ENCODE peak calls at places on chromosomes 11 and 22, in six cellular contexts. One of them, this sample, is unnamed.

GRCh38 chr22:30262917-30263741 is 3.5 kb downstream of the OSM start:
- DNase-seq in A549: no peak
- DNase-seq in ovary: peak; percentile 83
- DNase-seq in uterus: peak; percentile 74
- DNase-seq in tibial nerve: peak; percentile 83
- DNase-seq in body of pancreas: peak; percentile 73
- DNase-seq in this sample: no peak

GRCh38 chr11:108803781-108804180 is 138.9 kb downstream of the DDX10 start:
- DNase-seq in body of pancreas: no peak
- DNase-seq in uterus: no peak
- DNase-seq in ovary: no peak
- DNase-seq in A549: no peak
- DNase-seq in tibial nerve: no peak
- DNase-seq in this sample: no peak

GRCh38 chr22:48713266-48714205 is 1114.1 kb downstream of the BRD1 start:
- DNase-seq in uterus: no peak
- DNase-seq in ovary: no peak
- DNase-seq in A549: no peak
- DNase-seq in body of pancreas: no peak
- DNase-seq in tibial nerve: no peak
- DNase-seq in this sample: no peak

GRCh38 chr11:86193297-86194095 is 51.1 kb upstream of the EED start:
- DNase-seq in uterus: peak; percentile 71
- DNase-seq in tibial nerve: peak; percentile 79
- DNase-seq in ovary: peak; percentile 49
- DNase-seq in body of pancreas: peak; percentile 86
- DNase-seq in A549: peak; percentile 87
- DNase-seq in this sample: no peak

GRCh38 chr11:133927690-133928627 is 28.8 kb downstream of the IGSF9B start:
- DNase-seq in A549: peak; percentile 73
- DNase-seq in ovary: peak; percentile 65
- DNase-seq in uterus: peak; percentile 65
- DNase-seq in tibial nerve: peak; percentile 38
- DNase-seq in body of pancreas: peak; percentile 64
- DNase-seq in this sample: no peak

GRCh38 chr11:114621072-114621471 is 25.5 kb upstream of the NXPE4 start:
- DNase-seq in uterus: no peak
- DNase-seq in ovary: no peak
- DNase-seq in body of pancreas: no peak
- DNase-seq in tibial nerve: no peak
- DNase-seq in A549: no peak
- DNase-seq in this sample: no peak

GRCh38 chr11:43738600-43739409 is 58.3 kb downstream of the HSD17B12 start:
- DNase-seq in ovary: no peak
- DNase-seq in uterus: peak; percentile 11
- DNase-seq in tibial nerve: no peak
- DNase-seq in A549: no peak
- DNase-seq in body of pancreas: peak; percentile 33
- DNase-seq in this sample: no peak

GRCh38 chr11:87125257-87125656 is 87.5 kb downstream of the TMEM135 start:
- DNase-seq in uterus: no peak
- DNase-seq in tibial nerve: no peak
- DNase-seq in A549: no peak
- DNase-seq in body of pancreas: no peak
- DNase-seq in ovary: no peak
- DNase-seq in this sample: no peak

GRCh38 chr11:70608568-70609314 is 210.4 kb downstream of the CTTN start:
- DNase-seq in ovary: no peak
- DNase-seq in A549: no peak
- DNase-seq in body of pancreas: no peak
- DNase-seq in tibial nerve: peak; percentile 23
- DNase-seq in uterus: no peak
- DNase-seq in this sample: no peak

GRCh38 chr11:127074151-127074761 is 73.7 kb upstream of the KIRREL3 start:
- DNase-seq in body of pancreas: peak; percentile 60
- DNase-seq in ovary: no peak
- DNase-seq in A549: peak; percentile 45
- DNase-seq in uterus: no peak
- DNase-seq in tibial nerve: no peak
- DNase-seq in this sample: peak; percentile 65

GRCh38 chr22:50505776-50506610 is 1.5 kb downstream of the LMF2 start:
- DNase-seq in A549: no peak
- DNase-seq in tibial nerve: no peak
- DNase-seq in body of pancreas: peak; percentile 85
- DNase-seq in ovary: peak; percentile 58
- DNase-seq in uterus: no peak
- DNase-seq in this sample: peak; percentile 87

GRCh38 chr22:43946391-43946680 is 8.9 kb upstream of the SAMM50 start:
- DNase-seq in body of pancreas: no peak
- DNase-seq in tibial nerve: no peak
- DNase-seq in A549: peak; percentile 28
- DNase-seq in ovary: no peak
- DNase-seq in uterus: no peak
- DNase-seq in this sample: no peak

GRCh38 chr11:95373241-95373640 is 142.2 kb upstream of the SESN3 start:
- DNase-seq in A549: no peak
- DNase-seq in ovary: no peak
- DNase-seq in body of pancreas: no peak
- DNase-seq in tibial nerve: no peak
- DNase-seq in uterus: no peak
- DNase-seq in this sample: no peak

DNA sequence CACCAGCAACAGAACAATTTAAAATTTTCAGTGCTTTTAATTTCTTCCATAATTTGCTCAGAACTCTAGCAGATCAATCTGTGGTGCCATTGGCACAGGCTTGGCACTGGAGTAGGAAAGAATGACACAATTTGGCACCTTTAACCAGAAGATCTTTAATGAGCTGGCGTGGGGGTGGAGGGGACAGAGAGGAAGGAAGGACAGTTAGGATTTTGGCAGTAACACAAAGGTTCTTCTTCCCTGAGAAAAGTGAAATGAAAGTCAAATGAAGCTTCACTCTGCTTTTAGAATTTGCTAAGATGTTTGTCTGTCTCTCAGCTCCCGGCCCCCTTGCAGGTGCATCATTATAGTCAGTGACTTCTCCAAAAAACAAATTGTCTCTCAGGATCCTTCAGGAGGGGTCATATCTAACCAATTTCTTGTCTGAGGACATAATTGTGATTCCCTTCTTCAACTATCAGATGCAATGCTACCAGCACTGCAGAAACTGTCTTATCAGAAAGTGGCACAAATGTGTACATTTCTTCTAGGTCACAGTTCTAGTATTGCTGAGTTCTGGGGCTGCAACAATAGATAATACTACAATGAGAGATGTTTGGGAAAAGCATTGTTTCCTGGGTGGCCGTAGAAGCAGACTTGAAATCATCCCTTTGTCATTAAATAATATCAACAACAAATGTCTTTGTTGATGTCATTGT is 66.8 kb downstream of the CSTPP1 start:
- DNase-seq in tibial nerve: peak; percentile 9
- DNase-seq in ovary: no peak
- DNase-seq in A549: no peak
- DNase-seq in uterus: no peak
- DNase-seq in body of pancreas: peak; percentile 61
- DNase-seq in this sample: no peak
- H3K27ac ChIP-seq in tibial nerve: no peak overlapping the region
- H3K27ac ChIP-seq in ovary: no peak overlapping the region
- H3K27ac ChIP-seq in A549: no peak overlapping the region
- H3K27ac ChIP-seq in uterus: peak overlapping the region; percentile 41
- H3K27ac ChIP-seq in body of pancreas: no peak overlapping the region
- H3K27ac ChIP-seq in this sample: no peak overlapping the region

DNA sequence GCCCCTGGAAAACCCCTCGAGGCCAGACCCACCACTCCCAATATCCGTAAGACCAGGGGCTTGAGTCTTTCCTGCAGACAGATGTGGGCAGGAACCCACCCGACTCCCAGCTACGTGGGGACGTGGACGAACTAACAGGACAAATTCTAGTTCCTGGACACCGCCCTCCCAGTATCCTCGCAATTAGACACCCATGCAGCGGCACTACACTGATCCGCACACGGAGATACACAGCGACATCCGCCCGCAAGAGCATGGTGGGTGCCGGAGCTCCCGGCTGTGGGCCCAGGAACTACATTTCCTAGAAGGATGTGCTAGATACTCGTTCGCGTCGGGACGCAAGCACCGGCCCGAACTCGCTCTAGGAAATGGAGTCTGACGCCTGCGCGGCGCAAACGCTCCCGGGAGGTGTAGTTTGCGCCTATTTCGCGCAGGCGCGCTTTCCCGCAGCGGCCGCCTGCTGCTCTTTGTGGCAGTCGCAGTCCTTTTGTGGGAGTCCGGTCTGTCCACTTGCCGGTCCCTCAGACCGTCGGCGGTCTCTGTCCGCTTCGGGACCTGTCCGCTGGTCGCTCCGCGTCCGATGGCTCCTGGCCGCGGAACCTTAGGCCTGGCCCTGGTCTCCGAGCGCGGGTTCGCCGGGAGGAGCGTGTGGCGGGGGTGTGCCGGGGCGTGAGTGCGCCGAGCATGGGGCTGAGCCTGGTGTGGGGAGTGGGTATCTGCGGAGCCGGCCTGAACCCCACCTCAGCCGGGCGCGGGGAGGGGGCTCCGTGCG is at the start of gene ZNF74:
- DNase-seq in body of pancreas: peak; percentile 92
- DNase-seq in ovary: peak; percentile 85
- DNase-seq in uterus: peak; percentile 82
- DNase-seq in tibial nerve: peak; percentile 75
- DNase-seq in A549: peak; percentile 31
- DNase-seq in this sample: peak; percentile 88
- TF ChIP-seq POLR2A in body of pancreas: peak; percentile 94
- TF ChIP-seq POLR2A in ovary: peak; percentile 46
- TF ChIP-seq POLR2A in uterus: peak; percentile 40
- TF ChIP-seq POLR2A in tibial nerve: no peak
- TF ChIP-seq POLR2A in A549: peak; percentile 80
- TF ChIP-seq POLR2A in this sample: peak; percentile 3

GRCh38 chr11:128247235-128247594 is 340.1 kb downstream of the ETS1 start:
- DNase-seq in tibial nerve: peak; percentile 44
- DNase-seq in ovary: no peak
- DNase-seq in uterus: peak; percentile 31
- DNase-seq in body of pancreas: no peak
- DNase-seq in A549: no peak
- DNase-seq in this sample: no peak
- H3K27ac ChIP-seq in tibial nerve: no peak overlapping the region
- H3K27ac ChIP-seq in ovary: no peak overlapping the region
- H3K27ac ChIP-seq in uterus: peak overlapping the region; percentile 38
- H3K27ac ChIP-seq in body of pancreas: no peak overlapping the region
- H3K27ac ChIP-seq in A549: no peak overlapping the region
- H3K27ac ChIP-seq in this sample: peak overlapping the region; percentile 49

DNA sequence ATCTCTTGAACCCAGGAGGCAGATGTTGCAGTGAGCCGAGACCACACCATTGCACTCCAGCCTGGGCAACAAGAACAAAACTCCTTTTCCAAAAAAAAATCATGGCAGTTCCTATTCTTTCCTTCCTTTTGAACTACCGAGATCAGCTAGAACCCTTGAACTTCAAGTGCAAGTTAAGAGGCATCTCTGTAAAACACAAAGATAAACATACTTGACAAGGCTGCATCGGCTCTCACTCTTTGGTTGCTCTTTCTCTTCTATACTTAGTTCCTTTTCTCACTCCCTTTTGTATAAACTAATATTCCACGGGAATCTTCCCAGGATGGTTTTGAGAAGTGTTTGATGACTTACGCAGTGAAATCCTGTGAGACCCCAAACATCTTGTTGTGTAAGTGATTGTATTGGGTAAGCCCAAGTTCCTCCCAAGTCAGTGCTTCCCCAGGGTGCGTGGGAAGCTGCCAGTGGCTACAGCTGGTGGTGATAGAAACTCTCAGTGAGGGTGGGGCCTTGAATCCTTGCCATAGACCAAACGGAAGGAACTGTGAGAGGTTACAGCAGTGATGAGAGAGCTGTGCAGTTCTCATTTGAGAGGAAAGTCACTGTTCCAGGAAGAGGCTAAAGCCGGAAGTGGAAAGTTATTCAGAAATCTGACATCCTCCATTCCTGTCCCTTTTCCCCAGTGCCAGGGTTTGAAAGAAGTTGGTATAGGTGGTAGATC is 24.1 kb upstream of the CDC42EP2 start:
- DNase-seq in ovary: peak; percentile 94
- DNase-seq in body of pancreas: peak; percentile 93
- DNase-seq in A549: no peak
- DNase-seq in tibial nerve: peak; percentile 97
- DNase-seq in uterus: peak; percentile 97
- DNase-seq in this sample: peak; percentile 97
- TF ChIP-seq POLR2A in ovary: no peak
- TF ChIP-seq POLR2A in body of pancreas: peak; percentile 20
- TF ChIP-seq POLR2A in A549: no peak
- TF ChIP-seq POLR2A in tibial nerve: no peak
- TF ChIP-seq POLR2A in uterus: no peak
- TF ChIP-seq POLR2A in this sample: no peak

DNA sequence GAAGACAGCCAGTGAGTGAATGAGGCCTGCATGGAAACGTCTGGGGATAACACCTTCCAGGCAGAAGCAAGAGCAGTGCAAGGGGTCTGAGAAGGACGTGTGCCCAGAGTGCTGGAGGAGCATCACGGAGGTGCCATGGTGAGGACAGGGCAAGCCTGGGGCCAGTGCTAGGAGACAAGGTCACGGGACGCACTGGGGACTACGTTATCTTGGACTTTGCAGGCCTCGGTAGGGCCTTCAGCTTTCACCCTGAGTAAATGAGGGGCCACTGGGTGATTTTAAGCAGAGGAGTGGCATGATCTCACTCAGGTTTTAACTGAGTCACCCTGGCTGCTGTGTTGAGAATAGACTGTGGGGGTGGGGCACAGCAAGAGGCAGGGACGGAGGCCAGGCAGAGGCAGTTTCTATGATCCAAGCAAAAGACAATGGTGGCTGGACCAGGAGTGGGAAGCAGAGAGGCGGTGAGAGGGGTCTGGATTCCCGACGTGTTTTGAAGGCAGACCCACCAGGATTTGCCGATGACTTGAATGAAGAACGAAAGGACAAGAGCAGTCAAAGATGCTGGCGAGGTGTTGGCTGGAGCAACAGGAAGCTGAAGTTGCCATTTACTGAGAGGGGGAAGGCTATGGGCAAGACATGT is 102.7 kb upstream of the PARVA start:
- DNase-seq in tibial nerve: no peak
- DNase-seq in uterus: no peak
- DNase-seq in body of pancreas: no peak
- DNase-seq in ovary: no peak
- DNase-seq in A549: no peak
- DNase-seq in this sample: no peak
- H3K27ac ChIP-seq in tibial nerve: no peak overlapping the region
- H3K27ac ChIP-seq in uterus: no peak overlapping the region
- H3K27ac ChIP-seq in body of pancreas: peak overlapping the region; percentile 10
- H3K27ac ChIP-seq in ovary: no peak overlapping the region
- H3K27ac ChIP-seq in A549: no peak overlapping the region
- H3K27ac ChIP-seq in this sample: no peak overlapping the region

This sample was measured in vagina.